ENCODE peak calls at places on chromosomes 1 and 21, in four cellular contexts. C is K562, J is HepG2, S is A549. Q is an unnamed sample.

GRCh38 chr1:2468041-2468472 is 8.0 kb upstream of the PLCH2 start:
- DNase-seq in C (peak; percentile 75), J (no peak), S (no peak), Q (peak; percentile 76)

GRCh38 chr1:82565546-82565945 is 764.8 kb downstream of the ADGRL2 start:
- DNase-seq in C (no peak), S (no peak), J (no peak), Q (no peak)

GRCh38 chr1:23530089-23530749 is 814 bp downstream of the E2F2 start:
- DNase-seq in J (no peak), C (peak; percentile 46), S (no peak), Q (no peak)

GRCh38 chr21:17742181-17742580 is 77.0 kb downstream of the C21orf91 start:
- DNase-seq in S (no peak), J (no peak), C (no peak), Q (no peak)

GRCh38 chr1:109790735-109791494 is 27.2 kb upstream of the EPS8L3 start:
- DNase-seq in J (peak; percentile 70), S (peak; percentile 61), C (peak; percentile 79), Q (peak; percentile 53)

GRCh38 chr1:219906924-219907771 is 21.2 kb downstream of the SLC30A10 start:
- DNase-seq in C (peak; percentile 94), J (peak; percentile 2), S (no peak), Q (no peak)

GRCh38 chr1:172326171-172326570 is 94.3 kb upstream of the C1orf105 start:
- DNase-seq in S (no peak), C (no peak), J (no peak), Q (no peak)

GRCh38 chr1:3237994-3238704 is 169.1 kb downstream of the PRDM16 start:
- DNase-seq in S (no peak), J (peak; percentile 80), C (no peak), Q (no peak)

GRCh38 chr1:92493139-92493538 is 6.4 kb upstream of the GFI1 start:
- DNase-seq in J (no peak), C (no peak), S (no peak), Q (no peak)

GRCh38 chr1:53577141-53578100 is 118.2 kb downstream of the DMRTB1 start:
- DNase-seq in J (no peak), S (no peak), C (no peak), Q (peak; percentile 21)

GRCh38 chr1:28127617-28128257 is 39.3 kb upstream of the EYA3 start:
- DNase-seq in S (no peak), C (no peak), J (no peak), Q (no peak)

GRCh38 chr21:16509466-16509865 is 779.7 kb downstream of the USP25 start:
- DNase-seq in J (no peak), C (no peak), S (no peak), Q (no peak)

GRCh38 chr1:247415423-247416361 is at the start of gene NLRP3:
- DNase-seq in S (no peak), C (no peak), J (peak; percentile 5), Q (no peak)

GRCh38 chr1:183812686-183813569 is 8.0 kb downstream of the RGL1 start:
- DNase-seq in J (peak; percentile 82), C (no peak), S (no peak), Q (peak; percentile 14)

GRCh38 chr1:219880765-219881457 is 47.4 kb downstream of the SLC30A10 start:
- DNase-seq in S (no peak), C (no peak), J (no peak), Q (no peak)

GRCh38 chr1:50973875-50974617 is 4.0 kb downstream of the CDKN2C start:
- DNase-seq in J (no peak), C (peak; percentile 35), S (peak; percentile 65), Q (peak; percentile 24)

DNA sequence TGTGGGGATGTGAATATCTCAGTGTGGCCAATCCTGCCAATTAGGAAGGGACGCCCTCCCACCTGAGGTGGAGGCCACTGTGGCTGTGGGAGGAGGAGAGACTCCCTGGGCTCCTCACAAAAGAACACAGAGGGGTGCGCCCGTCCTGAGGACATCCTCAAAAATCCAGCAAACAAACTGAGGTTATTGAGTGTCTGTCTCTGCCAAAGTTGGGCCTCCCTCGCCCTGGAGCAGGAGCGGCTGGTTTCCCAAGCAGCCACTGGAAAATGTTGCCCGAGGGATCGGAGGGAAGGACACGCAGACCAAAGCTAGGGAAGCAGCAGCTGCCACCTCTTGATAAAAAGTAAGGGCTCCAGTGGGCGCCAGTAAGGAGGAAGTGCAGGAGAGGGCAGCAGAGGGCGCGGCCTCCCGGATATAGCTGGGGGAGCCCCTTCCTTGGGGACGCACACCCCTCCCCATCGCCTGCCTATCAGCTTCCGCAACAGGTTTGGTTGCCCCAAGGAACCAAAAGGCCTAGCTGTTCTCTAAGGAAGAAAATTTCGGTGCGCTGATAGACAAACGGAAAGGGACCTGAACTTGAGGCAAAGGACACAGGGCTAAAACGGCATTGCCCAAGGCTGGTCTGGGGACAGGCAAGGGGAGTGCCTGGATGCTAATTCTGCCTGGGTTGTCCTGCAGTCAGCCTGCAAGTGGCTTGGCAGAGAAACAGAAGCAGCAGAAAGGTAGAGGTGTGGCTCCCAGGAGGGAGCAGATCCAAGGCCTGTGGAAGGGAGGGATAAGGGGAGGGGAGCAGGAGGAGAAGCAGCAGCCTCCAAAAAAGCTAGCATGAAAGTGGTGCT is 1.7 kb upstream of the GRIK3 start:
- DNase-seq in C (peak; percentile 47), J (no peak), S (no peak), Q (peak; percentile 76)
- TF ChIP-seq NR3C1 in C (no peak), J (no peak), S (no peak), Q (no peak)

DNA sequence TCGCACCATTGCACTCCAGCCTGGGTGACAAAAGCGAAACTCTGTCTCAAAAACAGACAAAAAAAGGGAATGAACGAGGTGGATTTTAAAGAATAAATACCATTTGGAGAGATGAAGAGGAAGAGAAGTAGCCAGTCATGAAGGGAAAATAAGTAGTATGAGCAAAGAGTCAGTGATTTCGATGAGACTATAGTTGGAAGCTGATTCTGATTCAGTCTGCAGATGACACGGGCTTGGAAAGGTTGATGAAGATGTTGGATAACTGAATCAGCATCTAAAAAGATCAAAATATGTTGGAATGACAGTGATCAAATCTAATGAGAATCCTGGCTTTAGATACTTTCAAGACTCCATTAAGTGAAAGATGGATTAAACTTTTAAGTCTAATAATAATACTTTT is 23.8 kb downstream of the MACF1 start:
- DNase-seq in S (no peak), J (no peak), C (no peak), Q (no peak)
- TF ChIP-seq NR3C1 in S (no peak), J (no peak), C (no peak), Q (no peak)

GRCh38 chr1:15336866-15337265 is 72.8 kb upstream of the EFHD2 start:
- DNase-seq in J (no peak), C (no peak), S (no peak), Q (no peak)
- TF ChIP-seq NR3C1 in J (no peak), C (no peak), S (no peak), Q (no peak)

DNA sequence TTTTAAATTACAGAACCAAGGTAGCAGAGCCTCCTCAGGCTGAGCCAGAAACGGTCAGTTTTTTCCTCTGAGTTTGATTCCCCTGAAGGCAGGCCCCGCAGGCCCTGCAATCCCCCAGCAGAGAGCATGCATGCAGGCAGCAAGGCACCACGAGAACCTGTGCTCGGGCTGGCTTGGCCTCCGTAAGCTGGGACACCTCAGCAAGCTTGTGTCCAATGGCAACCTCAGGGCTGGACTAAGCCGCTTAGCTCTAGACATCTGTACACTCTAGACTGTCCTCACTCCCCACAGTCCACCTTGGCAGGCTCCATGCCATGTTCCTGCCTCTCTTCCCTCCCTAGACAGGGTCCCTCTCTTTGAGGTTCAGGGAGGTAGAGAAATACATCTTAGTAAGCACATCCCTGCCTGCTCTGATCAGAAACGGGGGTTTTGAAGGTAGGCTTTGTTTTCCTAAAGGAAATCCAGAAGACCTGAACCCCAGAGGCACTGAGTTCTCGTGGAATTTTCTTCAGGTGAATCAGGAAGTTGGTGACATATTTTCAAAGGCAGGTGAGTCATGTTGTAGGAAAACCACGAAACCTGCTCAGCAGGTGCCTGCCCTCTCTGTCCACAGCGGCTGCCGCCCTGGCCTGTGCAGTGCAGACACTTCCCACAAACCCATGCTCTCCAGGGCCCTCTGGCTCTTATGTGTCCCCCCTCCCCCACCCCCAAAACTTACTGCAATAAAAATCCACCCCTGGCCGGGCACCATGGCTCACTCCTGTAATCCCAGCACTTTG is 6.9 kb downstream of the TMEM63A start:
- DNase-seq in J (no peak), C (no peak), S (no peak), Q (no peak)
- TF ChIP-seq NR3C1 in J (no peak), C (no peak), S (no peak), Q (no peak)

GRCh38 chr1:156485984-156486383 is 14.6 kb downstream of the MEF2D start:
- DNase-seq in S (no peak), C (no peak), J (no peak), Q (no peak)
- TF ChIP-seq NR3C1 in S (no peak), C (no peak), J (no peak), Q (no peak)

GRCh38 chr1:232551281-232551835 is 78.6 kb downstream of the SIPA1L2 start:
- DNase-seq in J (no peak), C (no peak), S (no peak), Q (no peak)
- TF ChIP-seq NR3C1 in J (no peak), C (no peak), S (no peak), Q (no peak)

GRCh38 chr1:236760986-236761385 is 34.1 kb upstream of the MTR start:
- DNase-seq in C (no peak), J (no peak), S (no peak), Q (no peak)

GRCh38 chr1:236757640-236758039 is 37.5 kb upstream of the MTR start:
- DNase-seq in C (no peak), S (no peak), J (peak; percentile 35), Q (no peak)

GRCh38 chr1:236760480-236760879 is 34.6 kb upstream of the MTR start:
- DNase-seq in S (no peak), J (no peak), C (no peak), Q (no peak)

GRCh38 chr1:236761397-236762132 is 33.5 kb upstream of the MTR start:
- DNase-seq in J (no peak), C (no peak), S (no peak), Q (no peak)

DNA sequence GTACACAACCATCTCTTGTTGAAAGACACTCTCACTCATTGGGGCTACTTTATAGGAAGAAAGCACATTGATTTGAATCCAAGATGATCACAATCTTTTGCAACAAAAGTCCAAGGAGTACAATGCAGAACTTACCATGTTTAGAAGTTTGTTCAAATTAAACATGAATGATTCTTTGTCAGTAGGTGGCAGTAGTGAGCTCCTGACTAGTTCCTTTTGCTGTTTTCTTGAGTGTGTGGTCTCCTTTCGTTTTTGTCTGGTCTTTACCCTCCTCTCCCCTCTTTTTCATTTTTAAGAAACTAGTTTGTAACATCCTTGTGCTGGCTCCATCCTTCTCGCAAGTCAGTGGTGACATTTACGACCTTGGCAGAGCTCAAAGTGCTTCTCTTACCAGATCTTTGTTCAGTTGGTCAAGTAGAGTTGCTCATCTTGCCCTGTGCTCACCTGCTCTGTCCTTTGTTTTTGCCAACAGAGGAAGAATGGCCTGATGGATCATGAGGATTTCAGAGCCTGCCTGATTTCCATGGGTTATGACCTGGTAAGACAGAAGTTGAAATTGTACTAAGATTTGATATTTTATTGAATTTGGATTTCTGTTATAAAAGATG is 35.7 kb upstream of the MTR start:
- DNase-seq in C (peak; percentile 47), J (peak; percentile 35), S (peak; percentile 51), Q (no peak)
- TF ChIP-seq NR3C1 in C (no peak), J (no peak), S (no peak), Q (no peak)